ENCODE peak calls at places on chromosomes 7 and 10, in four cellular contexts. P is keratinocyte, U is lower lobe of right lung, T is pancreas. Z is an unnamed sample.

GRCh38 chr10:10133271-10133670 is 884.4 kb upstream of the CELF2 start:
- DNase-seq in P (no peak), U (no peak), T (no peak), Z (no peak)

GRCh38 chr7:157542669-157543021 is 205.8 kb downstream of the DNAJB6 start:
- DNase-seq in P (no peak), U (peak; percentile 26), T (no peak), Z (no peak)

GRCh38 chr10:4825868-4826787 is at the start of gene AKR1E2:
- DNase-seq in P (no peak), U (peak; percentile 95), T (peak; percentile 87), Z (peak; percentile 39)

GRCh38 chr7:5278781-5279180 is 4.0 kb upstream of the SLC29A4 start:
- DNase-seq in P (no peak), U (no peak), T (no peak), Z (no peak)

GRCh38 chr7:481219-481930 is 38.3 kb downstream of the PDGFA start:
- DNase-seq in P (no peak), U (no peak), T (no peak), Z (no peak)

GRCh38 chr7:124764071-124764846 is 1.3 kb downstream of the GPR37 start:
- DNase-seq in P (no peak), U (no peak), T (no peak), Z (peak; percentile 6)

GRCh38 chr7:94064541-94065191 is 60.5 kb upstream of the BET1 start:
- DNase-seq in P (no peak), U (no peak), T (no peak), Z (no peak)

GRCh38 chr7:127535546-127536425 is 49.6 kb downstream of the GCC1 start:
- DNase-seq in P (no peak), U (no peak), T (no peak), Z (no peak)

GRCh38 chr7:117759950-117760640 is 113.1 kb downstream of the CTTNBP2 start:
- DNase-seq in P (no peak), U (no peak), T (no peak), Z (no peak)

GRCh38 chr7:20816389-20816959 is 29.8 kb upstream of the SP8 start:
- DNase-seq in P (no peak), U (no peak), T (no peak), Z (no peak)

GRCh38 chr10:85646312-85646711 is 720.3 kb downstream of the GRID1 start:
- DNase-seq in P (peak; percentile 59), U (no peak), T (no peak), Z (no peak)

GRCh38 chr10:102101152-102101551 is 19.0 kb downstream of the LDB1 start:
- DNase-seq in P (no peak), U (no peak), T (no peak), Z (no peak)

DNA sequence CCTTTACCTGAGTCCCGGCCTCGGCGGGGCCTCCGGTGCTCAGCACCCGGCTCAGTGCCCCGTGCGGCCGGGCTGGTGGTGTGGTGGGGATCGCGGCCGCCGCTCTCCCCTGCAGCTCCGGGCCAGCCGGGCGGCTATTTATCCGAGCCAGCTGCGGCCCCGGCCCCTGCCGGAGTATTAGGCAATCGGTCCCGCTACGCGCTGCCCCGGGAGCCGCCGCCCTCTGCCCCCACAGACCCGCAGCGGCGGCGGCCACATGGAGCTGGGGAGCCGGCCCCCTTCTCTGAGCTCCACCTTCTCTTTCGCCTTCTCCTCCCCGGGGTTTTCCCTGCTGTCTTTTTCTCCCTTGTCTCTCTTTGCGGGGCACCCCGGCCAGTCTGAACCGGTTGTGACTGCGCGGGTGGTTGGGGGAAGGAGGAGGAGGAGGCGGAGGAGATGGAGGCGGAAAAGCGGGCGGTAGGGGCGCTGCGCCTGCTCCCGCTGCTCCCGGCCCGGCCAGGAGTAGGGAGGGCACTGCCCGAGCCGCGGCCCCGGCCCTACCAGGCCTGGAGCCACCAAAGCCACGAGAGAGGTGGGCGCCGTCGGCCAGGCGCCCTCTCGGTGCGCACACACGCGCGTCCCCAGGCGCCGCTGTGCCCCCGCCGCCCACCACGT is at the start of gene SLC16A9:
- DNase-seq in P (no peak), U (peak; percentile 54), T (peak; percentile 67), Z (peak; percentile 84)
- TF ChIP-seq CTCF in P (peak; percentile 64), U (peak; percentile 15), T (peak; percentile 19), Z (peak; percentile 23)

DNA sequence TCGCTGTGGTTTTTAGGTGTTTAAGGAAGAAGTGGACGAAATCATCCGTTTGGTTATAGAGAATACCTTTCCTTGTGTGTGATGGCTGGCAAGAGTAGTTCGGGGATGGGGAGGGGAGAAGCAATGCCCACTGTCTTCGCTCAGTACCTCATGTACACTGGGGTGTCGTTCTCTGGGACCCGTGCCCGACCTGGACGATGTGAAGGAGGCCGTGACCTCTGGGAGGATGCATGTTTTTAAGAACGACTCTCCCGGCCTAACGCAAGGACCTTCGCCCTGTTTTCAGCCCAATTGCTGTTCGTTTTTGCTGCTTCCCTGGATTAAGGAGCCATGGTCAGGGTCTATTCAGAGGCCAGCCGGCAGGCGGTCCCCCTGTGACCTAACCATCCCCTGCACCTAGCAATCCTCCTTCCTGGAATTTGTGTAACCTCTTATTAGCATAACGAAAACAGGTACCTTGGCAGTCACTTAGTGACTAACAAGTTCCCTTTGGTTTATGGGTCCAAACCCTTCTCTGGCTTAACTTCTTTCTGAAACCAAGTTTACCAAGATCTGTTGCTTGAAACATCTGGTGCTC is 1.3 kb downstream of the NFE2L3 start:
- DNase-seq in P (no peak), U (no peak), T (no peak), Z (no peak)
- TF ChIP-seq CTCF in P (no peak), U (no peak), T (no peak), Z (no peak)

DNA sequence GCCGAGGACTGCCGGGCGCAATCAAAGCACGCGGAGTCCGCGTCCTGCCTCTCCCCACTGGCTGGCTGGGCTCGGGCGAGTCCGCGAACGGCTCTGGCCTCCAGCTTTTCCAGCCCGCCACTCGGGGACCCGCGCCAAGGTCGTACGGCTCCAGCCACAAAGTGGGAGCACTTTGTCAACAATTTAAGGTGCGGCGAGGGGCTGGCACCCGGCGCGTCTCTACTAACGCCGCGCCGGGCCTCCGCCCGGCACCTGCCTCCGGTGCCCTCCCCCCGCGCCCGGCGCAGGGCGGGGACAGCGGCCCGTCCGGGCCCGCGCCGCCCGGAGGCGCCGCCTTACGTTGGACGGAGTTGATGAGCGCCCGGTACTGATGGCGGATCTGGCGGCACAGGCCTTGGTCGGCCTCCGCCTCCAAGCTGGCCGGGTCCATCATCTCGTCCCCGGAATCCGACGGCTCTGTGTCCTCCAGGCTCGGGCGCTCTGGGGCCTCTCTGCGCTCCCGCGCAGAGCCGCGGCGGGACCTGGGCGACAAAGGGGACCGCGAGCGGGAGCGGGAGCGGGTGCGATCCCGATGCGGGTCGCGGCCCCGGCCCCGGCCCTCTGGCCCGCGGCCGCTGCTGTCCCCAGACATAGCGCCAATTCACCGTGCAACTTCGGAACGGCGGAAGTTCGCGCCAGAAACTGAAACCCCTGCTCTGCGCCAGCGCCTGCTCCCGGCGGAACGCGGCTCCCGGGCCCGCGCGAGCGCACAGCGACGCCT is at the start of gene NSMCE4A:
- DNase-seq in P (no peak), U (peak; percentile 87), T (peak; percentile 78), Z (peak; percentile 91)
- TF ChIP-seq CTCF in P (peak; percentile 77), U (peak; percentile 76), T (no peak), Z (no peak)

GRCh38 chr10:133613699-133614098 is 12.9 kb downstream of the FRG2B start:
- DNase-seq in P (no peak), U (no peak), T (no peak), Z (no peak)

GRCh38 chr10:133611079-133611478 is 15.5 kb downstream of the FRG2B start:
- DNase-seq in P (no peak), U (no peak), T (no peak), Z (no peak)

GRCh38 chr10:133608855-133609254 is 17.7 kb downstream of the FRG2B start:
- DNase-seq in P (no peak), U (no peak), T (no peak), Z (no peak)
- TF ChIP-seq CTCF in P (no peak), U (peak; percentile 54), T (peak; percentile 35), Z (peak; percentile 44)

DNA sequence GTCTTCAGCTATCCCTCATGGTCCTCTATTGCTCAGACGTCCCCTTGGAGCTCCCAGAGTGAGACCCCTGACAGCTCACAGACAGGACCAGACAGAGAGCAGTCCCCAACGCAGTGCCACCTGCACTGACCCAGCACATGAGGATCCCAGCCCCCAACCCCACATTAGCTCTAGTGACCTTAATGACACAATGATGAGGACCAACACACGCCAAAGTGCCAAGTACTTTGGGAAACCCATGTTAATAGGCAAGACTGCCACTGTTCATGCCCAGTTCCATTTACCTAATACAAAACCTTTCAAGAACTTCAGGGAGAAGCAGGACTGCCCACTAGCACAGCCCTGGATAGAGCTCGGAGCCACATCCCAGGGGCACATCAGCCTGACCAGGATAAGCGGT is 5.7 kb upstream of the GRB10 start:
- DNase-seq in P (no peak), U (no peak), T (no peak), Z (no peak)
- TF ChIP-seq CTCF in P (no peak), U (no peak), T (no peak), Z (no peak)